ENCODE peak calls at places on chromosome 12, in nine cellular contexts. K is sigmoid colon, M is adrenal gland, Z is stomach, D is heart left ventricle, Y is gastrocnemius medialis, N is uterus, H is H1, T is ovary. X is an unnamed sample. For H3K36me3, the result is how much of the 10 kb centered on the place peaks cover.

GRCh38 chr12:52249041-52249461 is 16.0 kb downstream of the KRT7 start:
- DNase-seq in K (peak), M (peak), Z (peak), D (peak), Y (peak), N (no peak), H (no peak), T (no peak), X (peak)

GRCh38 chr12:6224550-6224949 is 24.4 kb downstream of the CD9 start:
- DNase-seq in K (peak), M (peak), Z (no peak), D (no peak), Y (no peak), N (peak), H (no peak), T (peak), X (no peak)

GRCh38 chr12:7497661-7498060 is 5.9 kb downstream of the CD163 start:
- DNase-seq in K (no peak), M (no peak), Z (no peak), D (no peak), Y (no peak), N (no peak), H (no peak), T (no peak), X (no peak)

GRCh38 chr12:65594373-65594772 is 229.9 kb upstream of the HMGA2 start:
- DNase-seq in K (no peak), M (no peak), Z (no peak), D (no peak), Y (no peak), N (no peak), H (no peak), T (no peak), X (no peak)

GRCh38 chr12:129245769-129246168 is 392.5 kb downstream of the GLT1D1 start:
- DNase-seq in K (no peak), M (no peak), Z (no peak), D (no peak), Y (no peak), N (no peak), H (no peak), T (no peak), X (no peak)

GRCh38 chr12:28568709-28569108 is 378.5 kb downstream of the CCDC91 start:
- DNase-seq in K (no peak), M (no peak), Z (no peak), D (no peak), Y (no peak), N (no peak), H (no peak), T (no peak), X (no peak)

GRCh38 chr12:82555699-82556098 is 131.0 kb upstream of the TMTC2 start:
- DNase-seq in K (no peak), M (no peak), Z (no peak), D (no peak), Y (no peak), N (no peak), H (no peak), T (no peak), X (no peak)

GRCh38 chr12:401235-402126 is at the start of gene CCDC77:
- DNase-seq in K (peak), M (peak), Z (peak), D (peak), Y (peak), N (peak), H (peak), T (peak), X (peak)

GRCh38 chr12:89129471-89129870 is 222.8 kb downstream of the DUSP6 start:
- DNase-seq in K (no peak), M (no peak), Z (no peak), D (no peak), Y (no peak), N (no peak), H (no peak), T (no peak), X (no peak)

GRCh38 chr12:32754101-32754500 is 1.6 kb downstream of the YARS2 start:
- DNase-seq in K (no peak), M (no peak), Z (no peak), D (no peak), Y (no peak), N (no peak), H (no peak), T (no peak), X (no peak)

GRCh38 chr12:32755051-32755653 is 545 bp downstream of the YARS2 start:
- DNase-seq in K (peak), M (peak), Z (peak), D (peak), Y (peak), N (peak), H (peak), T (peak), X (peak)

GRCh38 chr12:32756476-32757158 is 920 bp upstream of the YARS2 start:
- DNase-seq in K (no peak), M (no peak), Z (no peak), D (no peak), Y (no peak), N (peak), H (no peak), T (no peak), X (no peak)

GRCh38 chr12:32757159-32757556 is 1.5 kb upstream of the YARS2 start:
- DNase-seq in K (no peak), M (no peak), Z (no peak), D (no peak), Y (no peak), N (no peak), H (no peak), T (no peak), X (no peak)

GRCh38 chr12:32755654-32756475 is at the start of gene YARS2:
- DNase-seq in K (peak), M (peak), Z (peak), D (peak), Y (peak), N (peak), H (peak), T (peak), X (peak)
- TF ChIP-seq POLR2A in K (peak), M (peak), Z (no peak), D (no peak), Y (peak), N (peak), H (peak), T (peak), X (peak)

GRCh38 chr12:70106347-70106746 is 136.9 kb upstream of the CNOT2 start:
- DNase-seq in K (no peak), M (no peak), Z (no peak), D (no peak), Y (no peak), N (no peak), H (no peak), T (no peak), X (no peak)
- H3K36me3 ChIP-seq in K (under half), M (under half), Z (under half), D (under half), Y (under half), N (under half), H (under half), T (under half), X (under half)

GRCh38 chr12:13152281-13152680 is 44.2 kb upstream of the EMP1 start:
- DNase-seq in K (no peak), M (no peak), Z (no peak), D (peak), Y (no peak), N (no peak), H (no peak), T (no peak), X (no peak)

GRCh38 chr12:13152756-13153155 is 43.8 kb upstream of the EMP1 start:
- DNase-seq in K (no peak), M (no peak), Z (no peak), D (no peak), Y (no peak), N (no peak), H (no peak), T (no peak), X (no peak)

GRCh38 chr12:13153180-13153579 is 43.3 kb upstream of the EMP1 start:
- DNase-seq in K (no peak), M (no peak), Z (no peak), D (no peak), Y (no peak), N (no peak), H (peak), T (no peak), X (no peak)

GRCh38 chr12:13154851-13155250 is 41.7 kb upstream of the EMP1 start:
- DNase-seq in K (no peak), M (no peak), Z (no peak), D (no peak), Y (no peak), N (no peak), H (no peak), T (no peak), X (no peak)

GRCh38 chr12:13154027-13154538 is 42.4 kb upstream of the EMP1 start:
- DNase-seq in K (no peak), M (no peak), Z (no peak), D (no peak), Y (no peak), N (no peak), H (no peak), T (no peak), X (no peak)
- H3K4me3 ChIP-seq in K (no peak), M (no peak), Z (no peak), D (no peak), Y (no peak), N (no peak), H (no peak), T (no peak), X (no peak)

DNA sequence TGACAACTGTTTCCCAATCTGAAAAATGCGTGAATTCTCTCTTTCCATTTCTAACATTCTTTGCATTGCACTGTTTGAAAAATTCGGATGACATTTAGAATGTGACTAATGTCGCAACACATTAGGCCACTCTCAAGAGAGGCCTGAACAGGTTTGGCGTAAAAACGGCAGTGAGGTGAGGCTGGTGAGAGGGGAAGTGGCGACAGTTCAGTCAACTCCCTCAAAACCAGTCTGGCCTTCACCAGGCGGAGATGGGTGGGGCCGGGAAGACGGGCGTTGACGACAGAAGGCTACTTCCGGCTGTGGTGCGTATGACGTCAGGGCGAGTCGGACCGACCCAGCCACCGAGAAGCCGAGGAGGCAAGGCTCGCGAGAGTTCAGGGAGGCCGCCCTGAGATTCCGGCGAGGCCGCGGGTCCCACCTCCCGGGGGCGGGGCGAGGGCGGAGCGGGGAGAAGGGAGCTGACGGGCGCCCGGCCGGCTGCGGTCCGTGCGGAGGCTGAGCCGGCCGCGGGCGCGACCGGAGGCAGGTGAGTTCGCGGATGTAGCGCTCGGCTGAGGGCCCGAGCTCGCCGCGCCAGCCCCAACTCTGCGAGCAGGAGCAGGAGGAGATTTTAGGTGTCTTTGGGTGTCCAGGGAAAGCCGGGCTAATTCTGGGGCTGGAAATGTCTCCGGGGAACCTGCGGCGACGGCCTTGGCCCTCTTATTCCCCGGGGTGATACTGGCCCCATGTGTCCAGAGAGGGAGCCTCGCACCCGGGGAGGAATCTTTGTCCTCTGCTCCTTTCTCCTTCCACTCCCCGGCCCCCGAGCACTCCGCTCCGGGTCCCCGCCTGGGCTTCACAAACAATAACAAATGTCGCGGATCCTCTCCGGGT is at the start of gene STK38L:
- DNase-seq in K (peak), M (peak), Z (peak), D (peak), Y (peak), N (peak), H (peak), T (peak), X (peak)
- TF ChIP-seq POLR2A in K (peak), M (peak), Z (no peak), D (peak), Y (peak), N (peak), H (peak), T (peak), X (peak)